ENCODE peak calls at places on chromosome 16, in four cellular contexts. V is stimulated activated CD4-positive, alpha-beta T cell treated with anti-CD3 and anti-CD28 coated beads, Interleukin-1b, Interleukin-23, amount 100 ng/mL, for 1 hour; H is NCI-H82; J is smooth muscle cell of the brain vasculature. Z is an unnamed sample.
A peak's percentile ranks its signal among the peaks of the same experiment; 100 is the strongest.

GRCh38 chr16:72291121-72291520 is 119.2 kb upstream of the PMFBP1 start:
- DNase-seq in J (peak; percentile 17), V (no peak), H (no peak), Z (no peak)

GRCh38 chr16:8258523-8258922 is 331.8 kb downstream of the TMEM114 start:
- DNase-seq in J (no peak), H (no peak), V (no peak), Z (no peak)

GRCh38 chr16:58299757-58300349 is 5.0 kb upstream of the PRSS54 start:
- DNase-seq in H (peak; percentile 49), J (no peak), V (no peak), Z (no peak)

GRCh38 chr16:28984619-28985135 is at the start of gene LAT:
- DNase-seq in H (no peak), V (peak; percentile 56), J (no peak), Z (no peak)

GRCh38 chr16:73047536-73048291 is at the start of gene ZFHX3:
- DNase-seq in H (peak; percentile 59), V (peak; percentile 1), J (no peak), Z (no peak)

GRCh38 chr16:19884611-19885455 is at the start of gene GPRC5B:
- DNase-seq in J (no peak), V (no peak), H (peak; percentile 72), Z (no peak)

GRCh38 chr16:85514601-85515318 is 98.4 kb upstream of the GSE1 start:
- DNase-seq in V (no peak), H (no peak), J (peak; percentile 95), Z (no peak)

GRCh38 chr16:57803413-57803990 is 1.2 kb upstream of the KIFC3 start:
- DNase-seq in H (peak; percentile 54), V (no peak), J (no peak), Z (no peak)

GRCh38 chr16:19417640-19418039 is at the start of gene TMC5:
- DNase-seq in J (no peak), H (no peak), V (no peak), Z (no peak)

GRCh38 chr16:929227-929669 is 41.5 kb downstream of the LMF1 start:
- DNase-seq in H (no peak), J (no peak), V (no peak), Z (no peak)

GRCh38 chr16:83733301-83733700 is 74.5 kb upstream of the HSBP1 start:
- DNase-seq in J (no peak), V (no peak), H (peak; percentile 70), Z (no peak)

GRCh38 chr16:56652600-56652999 is 914 bp downstream of the MT1B start:
- DNase-seq in J (no peak), H (no peak), V (no peak), Z (no peak)

Z was measured in glomerular endothelial cell.